ENCODE peak calls at places on chromosomes 12 and 14, in four cellular contexts. K, P, R and Y are unnamed samples.

GRCh38 chr14:101500061-101500460 is 61.2 kb upstream of the DIO3 start:
- DNase-seq in K (no peak), P (no peak), R (no peak), Y (no peak)

GRCh38 chr14:46818147-46818546 is 166.6 kb upstream of the RPL10L start:
- DNase-seq in K (no peak), P (peak), R (no peak), Y (no peak)

GRCh38 chr14:21711360-21711961 is 37.8 kb upstream of the OR4E1 start:
- DNase-seq in K (peak), P (no peak), R (peak), Y (no peak)

GRCh38 chr12:131047789-131048610 is 94.3 kb downstream of the ADGRD1 start:
- DNase-seq in K (no peak), P (no peak), R (no peak), Y (peak)

GRCh38 chr12:108191938-108192337 is 62.9 kb downstream of the WSCD2 start:
- DNase-seq in K (no peak), P (no peak), R (no peak), Y (no peak)

GRCh38 chr14:20455355-20456300 is 602 bp downstream of the APEX1 start:
- DNase-seq in K (no peak), P (no peak), R (peak), Y (no peak)

GRCh38 chr14:35402323-35403084 is 2.0 kb downstream of the NFKBIA start:
- DNase-seq in K (no peak), P (no peak), R (no peak), Y (peak)

GRCh38 chr12:7716391-7716790 is 5.2 kb downstream of the DPPA3 start:
- DNase-seq in K (peak), P (no peak), R (peak), Y (no peak)

GRCh38 chr12:53805067-53805466 is 53.3 kb upstream of the CISTR start:
- DNase-seq in K (no peak), P (no peak), R (peak), Y (no peak)

GRCh38 chr12:4700621-4701026 is 19.6 kb upstream of the GALNT8 start:
- DNase-seq in K (no peak), P (peak), R (no peak), Y (peak)

GRCh38 chr12:34400986-34401658 is 378.8 kb downstream of the ALG10 start:
- DNase-seq in K (no peak), P (no peak), R (no peak), Y (peak)